ENCODE peak calls at places on chromosomes 1 and 21, in nine cellular contexts. One of them, this sample, is unnamed.

GRCh38 chr1:178576841-178577240 is 63.9 kb downstream of the TEX35 start:
- DNase-seq in kidney: no peak
- DNase-seq in sigmoid colon: no peak
- DNase-seq in stomach: no peak
- DNase-seq in thoracic aorta: no peak
- DNase-seq in SJSA1: no peak
- DNase-seq in mesenchymal stem cell: no peak
- DNase-seq in GM23248: no peak
- DNase-seq in IMR-90: no peak
- DNase-seq in this sample: no peak

GRCh38 chr1:20149601-20150325 is 10.6 kb downstream of the PLA2G2F start:
- DNase-seq in kidney: peak
- DNase-seq in sigmoid colon: peak
- DNase-seq in stomach: no peak
- DNase-seq in thoracic aorta: no peak
- DNase-seq in SJSA1: no peak
- DNase-seq in mesenchymal stem cell: no peak
- DNase-seq in GM23248: no peak
- DNase-seq in IMR-90: no peak
- DNase-seq in this sample: no peak

GRCh38 chr1:11979453-11979817 is 809 bp upstream of the MFN2 start:
- DNase-seq in kidney: peak
- DNase-seq in sigmoid colon: no peak
- DNase-seq in stomach: peak
- DNase-seq in thoracic aorta: peak
- DNase-seq in SJSA1: no peak
- DNase-seq in mesenchymal stem cell: no peak
- DNase-seq in GM23248: peak
- DNase-seq in IMR-90: no peak
- DNase-seq in this sample: no peak

GRCh38 chr1:167995038-167995437 is 58.2 kb upstream of the MPC2 start:
- DNase-seq in kidney: no peak
- DNase-seq in sigmoid colon: no peak
- DNase-seq in stomach: no peak
- DNase-seq in thoracic aorta: no peak
- DNase-seq in SJSA1: no peak
- DNase-seq in mesenchymal stem cell: no peak
- DNase-seq in GM23248: no peak
- DNase-seq in IMR-90: peak
- DNase-seq in this sample: no peak

GRCh38 chr21:17818158-17819113 is 720 bp downstream of the C21orf91 start:
- DNase-seq in kidney: peak
- DNase-seq in sigmoid colon: peak
- DNase-seq in stomach: peak
- DNase-seq in thoracic aorta: no peak
- DNase-seq in SJSA1: peak
- DNase-seq in mesenchymal stem cell: peak
- DNase-seq in GM23248: peak
- DNase-seq in IMR-90: peak
- DNase-seq in this sample: no peak

GRCh38 chr1:67052741-67053534 is 1.0 kb downstream of the SLC35D1 start:
- DNase-seq in kidney: peak
- DNase-seq in sigmoid colon: peak
- DNase-seq in stomach: peak
- DNase-seq in thoracic aorta: peak
- DNase-seq in SJSA1: peak
- DNase-seq in mesenchymal stem cell: peak
- DNase-seq in GM23248: peak
- DNase-seq in IMR-90: peak
- DNase-seq in this sample: peak

GRCh38 chr1:235275223-235275622 is 52.8 kb downstream of the ARID4B start:
- DNase-seq in kidney: no peak
- DNase-seq in sigmoid colon: no peak
- DNase-seq in stomach: no peak
- DNase-seq in thoracic aorta: no peak
- DNase-seq in SJSA1: no peak
- DNase-seq in mesenchymal stem cell: no peak
- DNase-seq in GM23248: no peak
- DNase-seq in IMR-90: no peak
- DNase-seq in this sample: no peak

GRCh38 chr1:21939650-21940374 is 2.7 kb upstream of the HSPG2 start:
- DNase-seq in kidney: peak
- DNase-seq in sigmoid colon: peak
- DNase-seq in stomach: peak
- DNase-seq in thoracic aorta: peak
- DNase-seq in SJSA1: peak
- DNase-seq in mesenchymal stem cell: peak
- DNase-seq in GM23248: peak
- DNase-seq in IMR-90: peak
- DNase-seq in this sample: peak

GRCh38 chr1:39952359-39953110 is 2.4 kb upstream of the MFSD2A start:
- DNase-seq in kidney: no peak
- DNase-seq in sigmoid colon: no peak
- DNase-seq in stomach: peak
- DNase-seq in thoracic aorta: no peak
- DNase-seq in SJSA1: peak
- DNase-seq in mesenchymal stem cell: peak
- DNase-seq in GM23248: no peak
- DNase-seq in IMR-90: no peak
- DNase-seq in this sample: no peak

DNA sequence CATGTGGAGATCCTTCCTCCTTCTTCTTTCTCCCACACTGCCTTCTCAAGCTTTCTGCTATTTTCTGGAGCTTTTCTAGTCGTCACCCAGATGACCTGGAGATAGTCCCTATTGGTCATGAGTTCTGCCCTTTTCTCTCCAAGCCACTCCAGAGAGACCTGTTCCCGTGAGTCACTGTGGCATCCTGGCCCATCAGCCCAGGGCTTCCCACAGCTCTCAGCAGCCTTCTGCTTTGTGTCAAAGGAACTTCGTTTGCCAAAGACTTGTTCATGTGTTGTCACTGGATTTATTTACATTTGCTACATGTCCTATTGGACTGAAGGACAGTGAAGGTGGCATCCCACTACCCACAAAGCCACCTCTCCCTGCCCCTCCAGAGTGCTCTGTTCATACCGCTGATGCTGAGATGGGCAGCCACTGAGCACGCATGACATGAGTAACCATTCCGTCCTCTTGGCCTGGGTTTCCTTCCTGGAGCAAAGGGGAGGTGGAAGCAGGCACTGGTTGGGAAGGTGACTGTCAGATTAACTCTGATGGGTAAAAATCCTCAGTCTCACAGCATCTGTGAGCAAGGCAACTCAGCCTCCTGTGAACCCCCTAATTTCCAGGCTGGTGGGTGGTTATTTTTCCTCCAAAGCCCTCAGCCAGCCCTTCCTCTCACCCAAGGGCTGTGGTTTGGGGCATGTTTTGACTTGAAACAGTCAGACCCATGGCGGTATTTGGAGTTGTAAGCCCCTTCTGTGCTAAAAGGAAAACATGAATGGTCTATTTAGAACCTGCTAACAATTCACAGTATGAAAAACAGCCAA is 119.1 kb downstream of the EDEM3 start:
- DNase-seq in kidney: no peak
- DNase-seq in sigmoid colon: peak
- DNase-seq in stomach: no peak
- DNase-seq in thoracic aorta: no peak
- DNase-seq in SJSA1: no peak
- DNase-seq in mesenchymal stem cell: peak
- DNase-seq in GM23248: peak
- DNase-seq in IMR-90: peak
- DNase-seq in this sample: no peak
- H3K27ac ChIP-seq in kidney: no peak
- H3K27ac ChIP-seq in sigmoid colon: peak
- H3K27ac ChIP-seq in stomach: peak
- H3K27ac ChIP-seq in thoracic aorta: no peak
- H3K27ac ChIP-seq in SJSA1: no peak
- H3K27ac ChIP-seq in mesenchymal stem cell: no peak
- H3K27ac ChIP-seq in GM23248: no peak
- H3K27ac ChIP-seq in IMR-90: no peak
- H3K27ac ChIP-seq in this sample: peak

GRCh38 chr1:6001992-6002576 is 9.9 kb upstream of the NPHP4 start:
- DNase-seq in kidney: peak
- DNase-seq in sigmoid colon: peak
- DNase-seq in stomach: peak
- DNase-seq in thoracic aorta: no peak
- DNase-seq in SJSA1: no peak
- DNase-seq in mesenchymal stem cell: no peak
- DNase-seq in GM23248: no peak
- DNase-seq in IMR-90: no peak
- DNase-seq in this sample: no peak
- H3K27ac ChIP-seq in kidney: no peak
- H3K27ac ChIP-seq in sigmoid colon: no peak
- H3K27ac ChIP-seq in stomach: no peak
- H3K27ac ChIP-seq in thoracic aorta: no peak
- H3K27ac ChIP-seq in SJSA1: no peak
- H3K27ac ChIP-seq in mesenchymal stem cell: no peak
- H3K27ac ChIP-seq in GM23248: no peak
- H3K27ac ChIP-seq in IMR-90: no peak
- H3K27ac ChIP-seq in this sample: no peak

DNA sequence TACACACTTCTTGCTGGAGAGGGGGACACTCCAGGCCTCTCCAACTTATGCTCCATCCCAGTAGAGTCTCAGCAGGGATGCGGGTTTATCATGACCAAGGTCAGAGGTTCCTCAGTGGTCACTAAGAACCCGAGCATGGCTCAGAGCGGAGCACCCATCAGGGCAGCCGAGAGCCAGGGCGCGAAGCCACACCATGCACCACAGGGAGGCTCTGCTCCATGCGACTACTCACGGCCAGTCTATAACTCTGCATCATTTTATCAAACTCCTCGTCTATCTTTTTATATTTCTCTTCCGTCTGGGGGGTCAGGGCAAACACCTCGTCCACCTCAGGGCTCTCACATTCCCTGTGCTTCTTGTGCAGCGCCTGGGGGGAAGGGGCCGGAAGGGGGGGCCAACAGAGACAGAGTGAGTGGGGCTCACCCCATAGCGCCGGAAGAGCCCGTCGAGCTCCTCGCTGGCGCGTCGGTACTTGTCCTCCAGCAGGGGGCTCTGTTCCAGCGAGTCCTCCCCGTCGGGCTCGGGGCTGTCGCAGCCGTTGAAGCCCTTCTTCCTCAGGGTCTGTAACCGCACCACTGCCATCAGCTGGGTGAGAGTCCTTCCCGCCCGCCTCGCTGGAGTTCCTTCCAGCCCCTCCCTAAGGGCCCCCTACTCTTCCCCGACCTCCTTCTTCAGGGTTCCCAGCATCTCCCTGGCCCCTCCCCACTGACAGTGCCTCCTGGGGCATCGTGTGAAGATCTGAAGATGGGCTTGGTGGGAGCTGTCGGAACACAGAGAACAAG is 20.0 kb downstream of the MEF2D start:
- DNase-seq in kidney: peak
- DNase-seq in sigmoid colon: peak
- DNase-seq in stomach: peak
- DNase-seq in thoracic aorta: no peak
- DNase-seq in SJSA1: no peak
- DNase-seq in mesenchymal stem cell: peak
- DNase-seq in GM23248: peak
- DNase-seq in IMR-90: peak
- DNase-seq in this sample: no peak
- H3K27ac ChIP-seq in kidney: no peak
- H3K27ac ChIP-seq in sigmoid colon: peak
- H3K27ac ChIP-seq in stomach: peak
- H3K27ac ChIP-seq in thoracic aorta: peak
- H3K27ac ChIP-seq in SJSA1: no peak
- H3K27ac ChIP-seq in mesenchymal stem cell: no peak
- H3K27ac ChIP-seq in GM23248: no peak
- H3K27ac ChIP-seq in IMR-90: no peak
- H3K27ac ChIP-seq in this sample: no peak

GRCh38 chr21:25826652-25827051 is 91.9 kb downstream of the GABPA start:
- DNase-seq in kidney: no peak
- DNase-seq in sigmoid colon: no peak
- DNase-seq in stomach: no peak
- DNase-seq in thoracic aorta: no peak
- DNase-seq in SJSA1: no peak
- DNase-seq in mesenchymal stem cell: no peak
- DNase-seq in GM23248: no peak
- DNase-seq in IMR-90: no peak
- DNase-seq in this sample: no peak
- H3K27ac ChIP-seq in kidney: no peak
- H3K27ac ChIP-seq in sigmoid colon: no peak
- H3K27ac ChIP-seq in stomach: no peak
- H3K27ac ChIP-seq in thoracic aorta: no peak
- H3K27ac ChIP-seq in SJSA1: no peak
- H3K27ac ChIP-seq in mesenchymal stem cell: no peak
- H3K27ac ChIP-seq in GM23248: no peak
- H3K27ac ChIP-seq in IMR-90: no peak
- H3K27ac ChIP-seq in this sample: no peak

DNA sequence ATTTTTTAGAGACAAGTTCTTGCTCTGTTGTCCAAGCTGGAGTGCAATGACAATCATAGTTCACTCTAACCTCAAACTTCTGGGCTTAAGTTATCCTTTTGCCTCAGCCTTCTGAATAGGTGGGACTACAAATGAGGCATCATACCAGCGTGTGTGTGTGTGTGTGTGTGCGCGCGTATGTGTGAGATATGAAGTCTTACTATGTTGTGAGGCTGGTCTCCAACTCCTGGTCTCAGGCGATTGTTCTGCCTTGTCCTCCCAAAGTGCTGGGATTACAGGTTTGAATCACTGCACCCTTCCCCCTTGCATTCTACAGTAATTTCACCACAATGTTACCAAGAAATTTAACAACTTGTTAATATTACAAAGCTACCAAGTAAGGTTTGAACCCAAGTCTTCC is 688 bp upstream of the GBP2 start:
- DNase-seq in kidney: no peak
- DNase-seq in sigmoid colon: no peak
- DNase-seq in stomach: no peak
- DNase-seq in thoracic aorta: no peak
- DNase-seq in SJSA1: no peak
- DNase-seq in mesenchymal stem cell: peak
- DNase-seq in GM23248: no peak
- DNase-seq in IMR-90: no peak
- DNase-seq in this sample: no peak
- H3K27ac ChIP-seq in kidney: no peak
- H3K27ac ChIP-seq in sigmoid colon: peak
- H3K27ac ChIP-seq in stomach: peak
- H3K27ac ChIP-seq in thoracic aorta: peak
- H3K27ac ChIP-seq in SJSA1: peak
- H3K27ac ChIP-seq in mesenchymal stem cell: no peak
- H3K27ac ChIP-seq in GM23248: no peak
- H3K27ac ChIP-seq in IMR-90: peak
- H3K27ac ChIP-seq in this sample: no peak

This sample was measured in epithelial cell of prostate.